ENCODE peak calls at places on chromosomes 11 and 22, in seven cellular contexts. One of them, this sample, is unnamed.

GRCh38 chr22:36386900-36387663 is 685 bp downstream of the MYH9 start:
- DNase-seq in A549: no peak
- DNase-seq in K562: peak; percentile 35
- DNase-seq in tibial nerve: no peak
- DNase-seq in transverse colon: peak; percentile 86
- DNase-seq in stomach: peak; percentile 81
- DNase-seq in ovary: peak; percentile 63
- DNase-seq in this sample: no peak

GRCh38 chr11:77361184-77361583 is 59.7 kb upstream of the GDPD4 start:
- DNase-seq in A549: no peak
- DNase-seq in K562: no peak
- DNase-seq in tibial nerve: no peak
- DNase-seq in transverse colon: no peak
- DNase-seq in stomach: no peak
- DNase-seq in ovary: no peak
- DNase-seq in this sample: no peak

GRCh38 chr11:61415381-61415780 is 14.4 kb downstream of the CPSF7 start:
- DNase-seq in A549: no peak
- DNase-seq in K562: no peak
- DNase-seq in tibial nerve: no peak
- DNase-seq in transverse colon: no peak
- DNase-seq in stomach: no peak
- DNase-seq in ovary: no peak
- DNase-seq in this sample: no peak

GRCh38 chr11:446886-447285 is 3.2 kb upstream of the PTDSS2 start:
- DNase-seq in A549: no peak
- DNase-seq in K562: no peak
- DNase-seq in tibial nerve: no peak
- DNase-seq in transverse colon: peak; percentile 55
- DNase-seq in stomach: no peak
- DNase-seq in ovary: peak; percentile 46
- DNase-seq in this sample: no peak

GRCh38 chr11:69665669-69666068 is 9.5 kb downstream of the LTO1 start:
- DNase-seq in A549: no peak
- DNase-seq in K562: no peak
- DNase-seq in tibial nerve: no peak
- DNase-seq in transverse colon: no peak
- DNase-seq in stomach: no peak
- DNase-seq in ovary: no peak
- DNase-seq in this sample: no peak

GRCh38 chr11:1573847-1574255 is 1.8 kb upstream of the DUSP8 start:
- DNase-seq in A549: no peak
- DNase-seq in K562: no peak
- DNase-seq in tibial nerve: no peak
- DNase-seq in transverse colon: peak; percentile 85
- DNase-seq in stomach: peak; percentile 87
- DNase-seq in ovary: no peak
- DNase-seq in this sample: no peak

GRCh38 chr11:112564228-112564955 is 303.7 kb upstream of the PLET1 start:
- DNase-seq in A549: no peak
- DNase-seq in K562: no peak
- DNase-seq in tibial nerve: peak; percentile 26
- DNase-seq in transverse colon: peak; percentile 9
- DNase-seq in stomach: no peak
- DNase-seq in ovary: no peak
- DNase-seq in this sample: peak; percentile 11

GRCh38 chr22:49112661-49113626 is 714.7 kb downstream of the BRD1 start:
- DNase-seq in A549: no peak
- DNase-seq in K562: no peak
- DNase-seq in tibial nerve: no peak
- DNase-seq in transverse colon: no peak
- DNase-seq in stomach: no peak
- DNase-seq in ovary: no peak
- DNase-seq in this sample: no peak

GRCh38 chr11:129922674-129923073 is 27.3 kb upstream of the NFRKB start:
- DNase-seq in A549: peak; percentile 6
- DNase-seq in K562: no peak
- DNase-seq in tibial nerve: no peak
- DNase-seq in transverse colon: no peak
- DNase-seq in stomach: no peak
- DNase-seq in ovary: no peak
- DNase-seq in this sample: no peak

GRCh38 chr22:38449776-38450175 is 5.2 kb downstream of the KCNJ4 start:
- DNase-seq in A549: no peak
- DNase-seq in K562: no peak
- DNase-seq in tibial nerve: no peak
- DNase-seq in transverse colon: no peak
- DNase-seq in stomach: no peak
- DNase-seq in ovary: no peak
- DNase-seq in this sample: no peak

GRCh38 chr22:18056802-18057474 is 20.9 kb upstream of the PEX26 start:
- DNase-seq in A549: no peak
- DNase-seq in K562: no peak
- DNase-seq in tibial nerve: no peak
- DNase-seq in transverse colon: peak; percentile 50
- DNase-seq in stomach: no peak
- DNase-seq in ovary: no peak
- DNase-seq in this sample: no peak

GRCh38 chr22:18057568-18058209 is 20.1 kb upstream of the PEX26 start:
- DNase-seq in A549: peak; percentile 60
- DNase-seq in K562: no peak
- DNase-seq in tibial nerve: peak; percentile 85
- DNase-seq in transverse colon: peak; percentile 74
- DNase-seq in stomach: peak; percentile 60
- DNase-seq in ovary: peak; percentile 89
- DNase-seq in this sample: peak; percentile 63

GRCh38 chr22:18055619-18056160 is 22.1 kb upstream of the PEX26 start:
- DNase-seq in A549: no peak
- DNase-seq in K562: no peak
- DNase-seq in tibial nerve: no peak
- DNase-seq in transverse colon: no peak
- DNase-seq in stomach: no peak
- DNase-seq in ovary: no peak
- DNase-seq in this sample: no peak

GRCh38 chr22:18058770-18059169 is 19.0 kb upstream of the PEX26 start:
- DNase-seq in A549: no peak
- DNase-seq in K562: no peak
- DNase-seq in tibial nerve: no peak
- DNase-seq in transverse colon: no peak
- DNase-seq in stomach: no peak
- DNase-seq in ovary: no peak
- DNase-seq in this sample: no peak

GRCh38 chr22:18056161-18056666 is 21.6 kb upstream of the PEX26 start:
- DNase-seq in A549: no peak
- DNase-seq in K562: no peak
- DNase-seq in tibial nerve: no peak
- DNase-seq in transverse colon: peak; percentile 57
- DNase-seq in stomach: no peak
- DNase-seq in ovary: no peak
- DNase-seq in this sample: peak; percentile 77
- TF ChIP-seq EP300 in A549: no peak
- TF ChIP-seq EP300 in K562: no peak
- TF ChIP-seq EP300 in tibial nerve: no peak
- TF ChIP-seq EP300 in transverse colon: no peak
- TF ChIP-seq EP300 in stomach: no peak
- TF ChIP-seq EP300 in ovary: no peak
- TF ChIP-seq EP300 in this sample: no peak

DNA sequence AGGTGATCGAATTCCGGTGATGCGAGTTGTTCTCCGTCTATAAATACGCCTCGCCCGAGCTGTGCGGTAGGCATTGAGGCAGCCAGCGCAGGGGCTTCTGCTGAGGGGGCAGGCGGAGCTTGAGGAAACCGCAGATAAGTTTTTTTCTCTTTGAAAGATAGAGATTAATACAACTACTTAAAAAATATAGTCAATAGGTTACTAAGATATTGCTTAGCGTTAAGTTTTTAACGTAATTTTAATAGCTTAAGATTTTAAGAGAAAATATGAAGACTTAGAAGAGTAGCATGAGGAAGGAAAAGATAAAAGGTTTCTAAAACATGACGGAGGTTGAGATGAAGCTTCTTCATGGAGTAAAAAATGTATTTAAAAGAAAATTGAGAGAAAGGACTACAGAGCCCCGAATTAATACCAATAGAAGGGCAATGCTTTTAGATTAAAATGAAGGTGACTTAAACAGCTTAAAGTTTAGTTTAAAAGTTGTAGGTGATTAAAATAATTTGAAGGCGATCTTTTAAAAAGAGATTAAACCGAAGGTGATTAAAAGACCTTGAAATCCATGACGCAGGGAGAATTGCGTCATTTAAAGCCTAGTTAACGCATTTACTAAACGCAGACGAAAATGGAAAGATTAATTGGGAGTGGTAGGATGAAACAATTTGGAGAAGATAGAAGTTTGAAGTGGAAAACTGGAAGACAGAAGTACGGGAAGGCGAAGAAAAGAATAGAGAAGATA is at the start of gene MALAT1:
- DNase-seq in A549: no peak
- DNase-seq in K562: peak; percentile 75
- DNase-seq in tibial nerve: peak; percentile 98
- DNase-seq in transverse colon: peak; percentile 96
- DNase-seq in stomach: peak; percentile 96
- DNase-seq in ovary: peak; percentile 96
- DNase-seq in this sample: peak; percentile 88
- TF ChIP-seq EP300 in A549: peak; percentile 65
- TF ChIP-seq EP300 in K562: peak; percentile 94
- TF ChIP-seq EP300 in tibial nerve: peak; percentile 96
- TF ChIP-seq EP300 in transverse colon: peak; percentile 92
- TF ChIP-seq EP300 in stomach: peak; percentile 84
- TF ChIP-seq EP300 in ovary: peak; percentile 89
- TF ChIP-seq EP300 in this sample: no peak

DNA sequence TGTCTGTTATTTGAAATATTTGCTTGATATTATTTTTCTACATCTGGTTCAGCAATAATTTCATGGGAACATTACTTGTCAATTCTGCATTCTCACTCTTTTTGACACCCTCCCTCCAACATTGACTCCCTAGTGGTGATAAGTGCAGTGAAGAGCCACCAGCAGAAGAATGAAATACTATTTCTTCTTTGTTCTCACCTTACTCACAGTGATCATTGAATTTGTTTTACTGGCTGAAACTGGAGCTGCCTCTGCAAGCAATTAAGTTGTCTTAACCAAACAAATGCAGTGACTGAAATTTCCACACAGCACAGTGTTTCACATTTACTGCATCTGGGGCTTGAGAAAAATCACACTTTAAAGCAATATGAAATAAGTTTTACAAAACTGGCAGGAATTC is 189.8 kb downstream of the JRKL start:
- DNase-seq in A549: no peak
- DNase-seq in K562: no peak
- DNase-seq in tibial nerve: no peak
- DNase-seq in transverse colon: no peak
- DNase-seq in stomach: no peak
- DNase-seq in ovary: no peak
- DNase-seq in this sample: no peak
- TF ChIP-seq EP300 in A549: no peak
- TF ChIP-seq EP300 in K562: no peak
- TF ChIP-seq EP300 in tibial nerve: no peak
- TF ChIP-seq EP300 in transverse colon: no peak
- TF ChIP-seq EP300 in stomach: no peak
- TF ChIP-seq EP300 in ovary: no peak
- TF ChIP-seq EP300 in this sample: no peak

GRCh38 chr11:118437046-118437735 is 899 bp downstream of the KMT2A start:
- DNase-seq in A549: peak; percentile 28
- DNase-seq in K562: peak; percentile 94
- DNase-seq in tibial nerve: peak; percentile 39
- DNase-seq in transverse colon: peak; percentile 47
- DNase-seq in stomach: no peak
- DNase-seq in ovary: peak; percentile 74
- DNase-seq in this sample: peak; percentile 10

GRCh38 chr11:118434553-118435232 is 1.6 kb upstream of the KMT2A start:
- DNase-seq in A549: no peak
- DNase-seq in K562: peak; percentile 37
- DNase-seq in tibial nerve: peak; percentile 21
- DNase-seq in transverse colon: peak; percentile 32
- DNase-seq in stomach: no peak
- DNase-seq in ovary: peak; percentile 35
- DNase-seq in this sample: no peak

GRCh38 chr11:118436639-118437045 is 350 bp downstream of the KMT2A start:
- DNase-seq in A549: no peak
- DNase-seq in K562: no peak
- DNase-seq in tibial nerve: peak; percentile 5
- DNase-seq in transverse colon: peak; percentile 32
- DNase-seq in stomach: no peak
- DNase-seq in ovary: no peak
- DNase-seq in this sample: no peak

GRCh38 chr11:118435233-118435892 is 929 bp upstream of the KMT2A start:
- DNase-seq in A549: peak; percentile 29
- DNase-seq in K562: peak; percentile 70
- DNase-seq in tibial nerve: peak; percentile 16
- DNase-seq in transverse colon: peak; percentile 67
- DNase-seq in stomach: peak; percentile 53
- DNase-seq in ovary: peak; percentile 50
- DNase-seq in this sample: peak; percentile 75

GRCh38 chr11:118435893-118436624 is at the start of gene KMT2A:
- DNase-seq in A549: peak; percentile 76
- DNase-seq in K562: peak; percentile 94
- DNase-seq in tibial nerve: peak; percentile 97
- DNase-seq in transverse colon: peak; percentile 98
- DNase-seq in stomach: peak; percentile 97
- DNase-seq in ovary: peak; percentile 99
- DNase-seq in this sample: peak; percentile 93
- TF ChIP-seq EP300 in A549: peak; percentile 48
- TF ChIP-seq EP300 in K562: peak; percentile 7
- TF ChIP-seq EP300 in tibial nerve: no peak
- TF ChIP-seq EP300 in transverse colon: no peak
- TF ChIP-seq EP300 in stomach: no peak
- TF ChIP-seq EP300 in ovary: no peak
- TF ChIP-seq EP300 in this sample: peak; percentile 26

GRCh38 chr22:18001040-18001893 is 23.1 kb downstream of the MICAL3 start:
- DNase-seq in A549: peak; percentile 98
- DNase-seq in K562: peak; percentile 100
- DNase-seq in tibial nerve: peak; percentile 87
- DNase-seq in transverse colon: peak; percentile 92
- DNase-seq in stomach: peak; percentile 86
- DNase-seq in ovary: peak; percentile 91
- DNase-seq in this sample: peak; percentile 97
- TF ChIP-seq EP300 in A549: no peak
- TF ChIP-seq EP300 in K562: peak; percentile 4
- TF ChIP-seq EP300 in tibial nerve: no peak
- TF ChIP-seq EP300 in transverse colon: no peak
- TF ChIP-seq EP300 in stomach: no peak
- TF ChIP-seq EP300 in ovary: no peak
- TF ChIP-seq EP300 in this sample: no peak

This sample was measured in HepG2.